ENCODE peak calls at places on chromosomes 7 and 10, in six cellular contexts. H is GM19239; U is sciatic nerve; T is colonic mucosa; G is stimulated activated CD4-positive, alpha-beta T cell treated with anti-CD3 and anti-CD28 coated beads, TNF-alpha, amount 100 ng/mL, for 48 hours; Z is ELR. W is an unnamed sample.

GRCh38 chr10:86956841-86957448 is 470 bp downstream of the MMRN2 start:
- DNase-seq in H (no peak), U (no peak), T (no peak), G (no peak), Z (no peak), W (no peak)

GRCh38 chr10:97869091-97870042 is 19.7 kb downstream of the GOLGA7B start:
- DNase-seq in H (peak), U (peak), T (peak), G (peak), Z (peak), W (peak)

GRCh38 chr10:131933016-131933694 is 32.3 kb downstream of the PPP2R2D start:
- DNase-seq in H (no peak), U (peak), T (peak), G (no peak), Z (no peak), W (no peak)

GRCh38 chr10:72712136-72712535 is 20.2 kb downstream of the MCU start:
- DNase-seq in H (no peak), U (no peak), T (no peak), G (no peak), Z (no peak), W (no peak)

GRCh38 chr7:148535227-148535626 is 55.3 kb upstream of the C7orf33 start:
- DNase-seq in H (no peak), U (no peak), T (no peak), G (peak), Z (no peak), W (peak)

GRCh38 chr10:124611738-124612137 is 132.4 kb downstream of the FAM53B start:
- DNase-seq in H (no peak), U (no peak), T (no peak), G (no peak), Z (no peak), W (no peak)

GRCh38 chr10:64320448-64320847 is 799.2 kb downstream of the REEP3 start:
- DNase-seq in H (no peak), U (no peak), T (no peak), G (no peak), Z (no peak), W (no peak)

GRCh38 chr10:70309661-70310060 is 25.9 kb upstream of the NPFFR1 start:
- DNase-seq in H (no peak), U (no peak), T (no peak), G (no peak), Z (no peak), W (no peak)

GRCh38 chr10:2920638-2921037 is 146.7 kb upstream of the PFKP start:
- DNase-seq in H (no peak), U (no peak), T (no peak), G (no peak), Z (no peak), W (peak)

GRCh38 chr10:114397651-114398145 is 6.6 kb downstream of the AFAP1L2 start:
- DNase-seq in H (no peak), U (no peak), T (no peak), G (no peak), Z (no peak), W (no peak)

GRCh38 chr7:151658778-151659177 is 139.1 kb upstream of the RHEB start:
- DNase-seq in H (no peak), U (no peak), T (no peak), G (no peak), Z (peak), W (peak)

GRCh38 chr10:86202226-86202625 is 164.4 kb downstream of the GRID1 start:
- DNase-seq in H (no peak), U (no peak), T (no peak), G (no peak), Z (no peak), W (no peak)

GRCh38 chr7:78161781-78162180 is 363.2 kb downstream of the PHTF2 start:
- DNase-seq in H (no peak), U (no peak), T (no peak), G (no peak), Z (no peak), W (no peak)

GRCh38 chr10:5927306-5927705 is 37.3 kb downstream of the FBH1 start:
- DNase-seq in H (no peak), U (no peak), T (no peak), G (no peak), Z (peak), W (no peak)

GRCh38 chr10:98285416-98285815 is 17.4 kb upstream of the LOXL4 start:
- DNase-seq in H (no peak), U (no peak), T (no peak), G (no peak), Z (no peak), W (no peak)

GRCh38 chr7:96674565-96674964 is 35.1 kb downstream of the SEM1 start:
- DNase-seq in H (no peak), U (no peak), T (no peak), G (no peak), Z (peak), W (no peak)

GRCh38 chr10:130036296-130037065 is 72.4 kb upstream of the EBF3 start:
- DNase-seq in H (no peak), U (no peak), T (peak), G (no peak), Z (no peak), W (no peak)

GRCh38 chr7:55065079-55065478 is 46.3 kb downstream of the EGFR start:
- DNase-seq in H (no peak), U (no peak), T (no peak), G (no peak), Z (peak), W (peak)